ENCODE peak calls at places on chromosomes 16 and 17, in ten cellular contexts. G is astrocyte; F is kidney epithelial cell; M is ovary; D is NT2/D1; L is fibroblast of lung; U is CD8-positive, alpha-beta memory T cell; Y is endodermal cell; Q is AG10803; N is right atrium auricular region. A is an unnamed sample.
A peak's percentile ranks its signal among the peaks of the same experiment; 100 is the strongest.

GRCh38 chr17:63850401-63850800 is 7.9 kb upstream of the SMARCD2 start:
- DNase-seq in G (no peak), L (no peak), U (no peak), F (no peak), D (no peak), N (no peak), M (no peak), Y (no peak), Q (no peak), A (no peak)

GRCh38 chr16:89197633-89198416 is 2.5 kb downstream of the SLC22A31 start:
- DNase-seq in L (no peak), Q (no peak), U (no peak), G (no peak), F (no peak), N (no peak), M (peak; percentile 21), D (no peak), Y (peak; percentile 44), A (no peak)

GRCh38 chr17:45189002-45189401 is 27.3 kb downstream of the HEXIM2 start:
- DNase-seq in M (no peak), U (no peak), N (no peak), F (no peak), L (no peak), G (no peak), D (no peak), Y (no peak), Q (no peak), A (no peak)

GRCh38 chr17:9195961-9196668 is 174.8 kb downstream of the NTN1 start:
- DNase-seq in L (no peak), M (no peak), N (no peak), F (no peak), Q (no peak), D (peak; percentile 30), Y (peak; percentile 93), G (no peak), U (no peak), A (no peak)

GRCh38 chr17:3002538-3003301 is 60.7 kb downstream of the OR1D5 start:
- DNase-seq in U (no peak), N (no peak), Q (no peak), D (no peak), M (no peak), G (no peak), F (no peak), Y (no peak), L (no peak), A (no peak)

GRCh38 chr17:76612977-76613851 is 27.6 kb upstream of the ST6GALNAC2 start:
- DNase-seq in L (no peak), Q (no peak), U (no peak), G (no peak), D (no peak), N (no peak), Y (peak; percentile 90), F (no peak), M (no peak), A (no peak)

GRCh38 chr16:88638323-88639230 is at the start of gene IL17C:
- DNase-seq in Y (peak; percentile 63), Q (no peak), U (no peak), M (no peak), D (no peak), G (no peak), L (no peak), F (no peak), N (no peak), A (no peak)

GRCh38 chr17:47257651-47258339 is 4.2 kb downstream of the ITGB3 start:
- DNase-seq in F (peak; percentile 88), D (no peak), M (no peak), Y (no peak), N (no peak), L (peak; percentile 66), U (no peak), G (peak; percentile 88), Q (peak; percentile 89), A (no peak)

GRCh38 chr16:89308391-89309333 is 91.2 kb downstream of the ZNF778 start:
- DNase-seq in U (no peak), Q (no peak), Y (peak; percentile 92), F (no peak), N (no peak), G (no peak), M (no peak), D (no peak), L (no peak), A (no peak)

GRCh38 chr16:81864646-81865382 is 85.7 kb downstream of the PLCG2 start:
- DNase-seq in U (no peak), G (no peak), M (no peak), N (no peak), D (no peak), Y (peak; percentile 53), Q (no peak), L (no peak), F (no peak), A (no peak)

GRCh38 chr17:50686494-50687199 is 21.1 kb downstream of the ANKRD40 start:
- DNase-seq in L (peak; percentile 69), F (no peak), G (peak; percentile 90), M (peak; percentile 83), N (peak; percentile 85), U (no peak), Q (peak; percentile 93), D (no peak), Y (peak; percentile 84), A (no peak)

GRCh38 chr17:68446626-68447041 is 10.7 kb downstream of the WIPI1 start:
- DNase-seq in U (no peak), F (no peak), Y (no peak), G (no peak), L (no peak), M (no peak), Q (no peak), D (no peak), N (no peak), A (peak; percentile 37)

GRCh38 chr16:75742424-75743047 is 16.2 kb upstream of the CPHXL start:
- DNase-seq in F (no peak), D (no peak), N (no peak), G (no peak), Q (no peak), L (peak; percentile 4), Y (no peak), U (no peak), M (no peak), A (no peak)
- H3K4me3 ChIP-seq in F (no peak overlapping the region), D (no peak overlapping the region), N (no peak overlapping the region), G (no peak overlapping the region), Q (no peak overlapping the region), L (no peak overlapping the region), Y (peak overlapping the region; percentile 20), U (no peak overlapping the region), M (no peak overlapping the region), A (no peak overlapping the region)

GRCh38 chr17:13589658-13590057 is 12.1 kb downstream of the HS3ST3A1 start:
- DNase-seq in M (no peak), N (no peak), D (no peak), F (no peak), U (no peak), G (no peak), Q (no peak), L (no peak), Y (no peak), A (no peak)
- H3K4me3 ChIP-seq in M (no peak overlapping the region), N (no peak overlapping the region), D (no peak overlapping the region), F (no peak overlapping the region), U (no peak overlapping the region), G (no peak overlapping the region), Q (no peak overlapping the region), L (no peak overlapping the region), Y (no peak overlapping the region), A (no peak overlapping the region)

GRCh38 chr17:67245073-67245693 is at the start of gene HELZ:
- DNase-seq in M (peak; percentile 82), N (peak; percentile 62), Y (peak; percentile 92), L (peak; percentile 84), G (peak; percentile 69), F (no peak), U (peak; percentile 76), Q (peak; percentile 82), D (no peak), A (peak; percentile 94)

GRCh38 chr17:67245694-67246397 is 850 bp upstream of the HELZ start:
- DNase-seq in Y (peak; percentile 97), U (peak; percentile 54), G (no peak), F (no peak), L (no peak), N (no peak), Q (no peak), D (peak; percentile 59), M (peak; percentile 51), A (peak; percentile 86)

GRCh38 chr17:67243284-67243683 is 1.7 kb downstream of the HELZ start:
- DNase-seq in F (no peak), N (no peak), Q (no peak), U (no peak), M (no peak), Y (no peak), L (no peak), G (no peak), D (no peak), A (no peak)

GRCh38 chr17:67246398-67246647 is 1.3 kb upstream of the HELZ start:
- DNase-seq in U (no peak), D (no peak), F (no peak), G (no peak), Y (no peak), M (no peak), N (peak; percentile 30), L (no peak), Q (no peak), A (no peak)

GRCh38 chr17:67244621-67245072 is 349 bp downstream of the HELZ start:
- DNase-seq in Y (no peak), N (no peak), F (no peak), G (no peak), M (peak; percentile 64), U (peak; percentile 9), D (no peak), Q (no peak), L (no peak), A (no peak)
- H3K4me3 ChIP-seq in Y (peak overlapping the region; percentile 92), N (peak overlapping the region; percentile 89), F (peak overlapping the region; percentile 81), G (peak overlapping the region; percentile 85), M (peak overlapping the region; percentile 95), U (peak overlapping the region; percentile 73), D (peak overlapping the region; percentile 87), Q (peak overlapping the region; percentile 82), L (peak overlapping the region; percentile 78), A (peak overlapping the region; percentile 92)

GRCh38 chr17:66945451-66945850 is 19.1 kb upstream of the CACNG4 start:
- DNase-seq in G (peak; percentile 69), U (no peak), L (peak; percentile 11), M (no peak), Y (peak; percentile 57), F (no peak), Q (peak; percentile 14), N (no peak), D (no peak), A (no peak)
- H3K4me3 ChIP-seq in G (no peak overlapping the region), U (no peak overlapping the region), L (no peak overlapping the region), M (no peak overlapping the region), Y (no peak overlapping the region), F (no peak overlapping the region), Q (no peak overlapping the region), N (no peak overlapping the region), D (no peak overlapping the region), A (no peak overlapping the region)

GRCh38 chr16:84755004-84755672 is 55.3 kb downstream of the USP10 start:
- DNase-seq in F (no peak), U (no peak), N (peak; percentile 57), Y (no peak), G (no peak), L (no peak), Q (no peak), D (no peak), M (no peak), A (no peak)
- H3K4me3 ChIP-seq in F (no peak overlapping the region), U (no peak overlapping the region), N (no peak overlapping the region), Y (no peak overlapping the region), G (no peak overlapping the region), L (no peak overlapping the region), Q (no peak overlapping the region), D (no peak overlapping the region), M (no peak overlapping the region), A (no peak overlapping the region)

A was measured in lower leg skin.